ENCODE peak calls at places on chromosome 1, in nine cellular contexts. N is IMR-90, M is MM.1S, A is PC-3, C is HFF-Myc, L is ovary, P is GM12878, S is K562, O is adrenal gland. T is an unnamed sample.

GRCh38 chr1:21451212-21451611 is 11.3 kb downstream of the NBPF3 start:
- DNase-seq in L (no peak), P (no peak), S (no peak), M (no peak), A (peak; percentile 48), C (no peak), N (peak; percentile 91), O (no peak), T (no peak)

GRCh38 chr1:93081716-93082115 is 2.6 kb downstream of the MTF2 start:
- DNase-seq in L (no peak), O (no peak), S (no peak), P (no peak), M (no peak), C (peak; percentile 41), A (peak; percentile 55), N (peak; percentile 88), T (no peak)

GRCh38 chr1:206935491-206936067 is 10.7 kb downstream of the PIGR start:
- DNase-seq in S (peak; percentile 91), M (no peak), N (peak; percentile 7), O (peak; percentile 33), A (peak; percentile 62), L (no peak), P (no peak), C (no peak), T (peak; percentile 58)

GRCh38 chr1:153921803-153922075 is 1.0 kb downstream of the GATAD2B start:
- DNase-seq in O (no peak), M (peak; percentile 29), N (no peak), P (no peak), L (no peak), C (no peak), S (no peak), A (peak; percentile 27), T (no peak)

GRCh38 chr1:228163004-228163753 is 2.4 kb upstream of the IBA57 start:
- DNase-seq in A (no peak), C (no peak), P (no peak), M (no peak), S (no peak), N (no peak), L (peak; percentile 63), O (peak; percentile 56), T (no peak)

GRCh38 chr1:22208973-22209378 is 66.1 kb upstream of the WNT4 start:
- DNase-seq in L (no peak), M (no peak), S (no peak), C (no peak), N (no peak), O (no peak), A (no peak), P (no peak), T (peak; percentile 17)

GRCh38 chr1:100497796-100498195 is 40.1 kb upstream of the GPR88 start:
- DNase-seq in P (no peak), L (no peak), C (no peak), S (no peak), N (no peak), A (no peak), O (no peak), M (no peak), T (no peak)

GRCh38 chr1:184116287-184116686 is 64.8 kb downstream of the TSEN15 start:
- DNase-seq in S (no peak), O (no peak), L (no peak), A (no peak), M (no peak), C (no peak), N (no peak), P (no peak), T (no peak)

GRCh38 chr1:52955129-52955970 is 28.3 kb downstream of the SCP2 start:
- DNase-seq in L (no peak), O (no peak), N (peak; percentile 85), S (peak; percentile 19), M (no peak), C (peak; percentile 96), P (no peak), A (peak; percentile 33), T (no peak)

GRCh38 chr1:56064705-56065104 is 514.7 kb downstream of the PLPP3 start:
- DNase-seq in L (no peak), M (no peak), A (peak; percentile 92), S (no peak), O (no peak), N (peak; percentile 61), C (no peak), P (no peak), T (no peak)

GRCh38 chr1:228647523-228648444 is 87.5 kb upstream of the RHOU start:
- DNase-seq in O (peak; percentile 49), N (no peak), P (no peak), C (peak; percentile 48), A (peak; percentile 87), S (no peak), M (no peak), L (peak; percentile 74), T (peak; percentile 58)

GRCh38 chr1:230426246-230427101 is at the start of gene PGBD5:
- DNase-seq in L (peak; percentile 48), C (no peak), P (no peak), O (peak; percentile 85), M (peak; percentile 89), N (peak; percentile 46), S (peak; percentile 96), A (peak; percentile 80), T (peak; percentile 92)

GRCh38 chr1:18878538-18879220 is 19.2 kb upstream of the TAS1R2 start:
- DNase-seq in O (no peak), L (no peak), S (no peak), A (no peak), P (no peak), C (no peak), N (no peak), M (no peak), T (no peak)

GRCh38 chr1:69671363-69672010 is 103.8 kb downstream of the LRRC7 start:
- DNase-seq in A (no peak), C (no peak), M (no peak), L (no peak), N (no peak), O (no peak), S (no peak), P (no peak), T (no peak)

DNA sequence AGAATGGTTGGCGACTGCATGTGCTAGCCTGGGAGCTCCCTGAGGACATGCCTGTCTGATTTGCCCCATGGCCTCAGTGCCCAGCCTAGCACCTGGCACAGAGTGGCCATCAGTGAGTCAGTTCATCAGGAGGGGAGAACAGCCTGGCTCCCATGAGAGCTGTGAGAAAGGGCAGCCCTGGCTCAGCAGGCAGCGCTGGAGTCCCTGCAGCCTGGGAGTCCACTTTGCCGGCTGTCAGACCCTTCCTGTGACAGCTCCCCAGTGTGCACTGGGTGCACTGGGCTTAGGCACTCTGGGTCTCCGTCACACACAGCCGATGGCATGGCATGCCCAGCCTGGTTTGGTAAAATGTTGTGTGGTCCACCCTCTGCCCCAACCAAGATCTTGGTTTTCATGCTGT is 28.7 kb downstream of the LDLRAP1 start:
- DNase-seq in O (no peak), M (no peak), A (no peak), L (no peak), N (no peak), S (no peak), P (no peak), C (no peak), T (no peak)
- TF ChIP-seq CTCF in O (no peak), M (no peak), A (no peak), L (no peak), N (no peak), S (no peak), P (no peak), C (no peak), T (no peak)

GRCh38 chr1:54518489-54518888 is 29.5 kb upstream of the ACOT11 start:
- DNase-seq in A (no peak), P (no peak), L (no peak), N (no peak), C (no peak), M (no peak), O (no peak), S (no peak), T (no peak)

GRCh38 chr1:54517536-54517935 is 30.5 kb upstream of the ACOT11 start:
- DNase-seq in N (no peak), A (no peak), O (no peak), S (peak; percentile 6), C (no peak), L (no peak), P (no peak), M (no peak), T (no peak)

GRCh38 chr1:54516249-54516920 is 31.6 kb upstream of the ACOT11 start:
- DNase-seq in P (no peak), O (no peak), N (peak; percentile 8), S (no peak), C (no peak), L (no peak), M (no peak), A (peak; percentile 40), T (no peak)

GRCh38 chr1:54519709-54520108 is 28.3 kb upstream of the ACOT11 start:
- DNase-seq in M (no peak), N (no peak), P (no peak), A (no peak), O (no peak), C (no peak), L (no peak), S (peak; percentile 61), T (no peak)
- TF ChIP-seq CTCF in M (peak; percentile 26), N (no peak), P (peak; percentile 25), A (peak; percentile 20), O (no peak), C (peak; percentile 4), L (no peak), S (peak; percentile 51), T (no peak)

DNA sequence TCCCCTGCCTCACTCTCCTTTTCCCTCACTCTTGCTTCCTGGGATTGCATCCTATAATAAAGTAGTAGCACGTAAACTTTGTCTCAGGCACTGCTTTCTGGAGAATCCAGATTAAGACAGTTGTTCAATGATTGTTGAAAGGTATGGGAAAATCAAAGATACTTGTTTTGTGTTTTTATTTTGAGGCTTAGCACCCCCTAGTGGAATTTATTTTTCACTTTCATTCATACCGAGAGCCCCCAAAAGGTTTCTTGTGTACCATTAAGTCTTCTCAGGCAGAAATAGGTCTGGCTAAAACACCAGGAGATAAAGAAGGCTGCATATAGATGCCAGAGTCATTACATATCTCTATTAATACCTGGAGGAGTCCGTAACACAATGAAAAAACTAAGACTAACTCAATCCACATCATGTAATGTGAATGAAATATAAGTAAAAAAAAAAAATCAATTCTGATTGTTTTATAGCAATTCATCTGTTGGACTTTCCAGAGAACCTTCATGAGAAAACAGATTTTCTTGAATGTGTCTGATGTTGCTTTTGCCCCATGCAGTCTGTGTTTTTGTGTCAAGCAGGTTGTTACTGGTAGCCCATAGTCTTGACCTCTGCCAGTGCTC is 103.5 kb downstream of the RPE65 start:
- DNase-seq in L (no peak), O (no peak), C (no peak), S (peak; percentile 7), A (peak; percentile 58), N (peak; percentile 46), M (peak; percentile 27), P (no peak), T (no peak)
- TF ChIP-seq CTCF in L (no peak), O (peak; percentile 25), C (peak; percentile 36), S (peak; percentile 26), A (peak; percentile 80), N (peak; percentile 51), M (peak; percentile 53), P (peak; percentile 1), T (peak; percentile 66)

DNA sequence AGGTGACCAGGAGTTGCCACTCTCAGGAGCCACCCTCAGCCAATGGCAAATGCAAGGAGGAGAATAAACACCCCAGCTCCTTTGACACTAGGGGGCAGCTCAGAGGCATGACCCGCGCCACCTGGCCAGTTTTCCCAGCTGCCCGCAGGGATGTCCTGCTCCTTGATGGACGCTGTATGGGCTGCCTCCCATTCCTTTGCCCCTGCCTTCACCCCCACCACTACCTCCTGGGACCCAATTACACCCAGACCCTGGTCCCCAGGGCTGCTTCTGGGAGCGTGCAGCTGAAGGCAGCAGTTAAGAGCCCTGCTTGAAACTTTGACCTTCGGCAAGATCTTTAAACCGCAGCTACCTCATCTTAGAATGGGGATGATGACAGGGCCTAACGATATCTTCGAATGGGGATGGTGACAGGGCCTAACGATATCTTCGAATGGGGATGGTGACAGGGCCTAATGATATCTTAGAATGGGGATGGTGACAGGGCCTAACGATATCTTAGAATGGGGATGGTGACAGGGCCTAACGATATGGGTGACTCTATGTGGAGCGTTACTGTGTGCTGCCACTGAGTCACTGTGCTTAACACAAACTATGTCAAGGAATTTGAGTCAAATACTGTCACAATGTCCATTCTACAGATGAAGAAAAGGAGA is 163.0 kb upstream of the KAZN start:
- DNase-seq in A (no peak), M (no peak), C (no peak), L (no peak), O (peak; percentile 43), P (no peak), N (no peak), S (peak; percentile 87), T (peak; percentile 51)
- TF ChIP-seq CTCF in A (peak; percentile 52), M (no peak), C (peak; percentile 6), L (no peak), O (no peak), P (no peak), N (no peak), S (peak; percentile 93), T (peak; percentile 35)

T was measured in glutamatergic neuron.